ENCODE peak calls at places on chromosomes 6 and 20, in seven cellular contexts. One of them, this sample, is unnamed.

GRCh38 chr6:28134015-28134414 is 7.7 kb upstream of the ZKSCAN8 start:
- DNase-seq in stimulated activated naive CD8-positive, alpha-beta T cell treated with anti-CD3 and anti-CD28 coated beads, Interleukin-15, amount 100 ng/mL, for 72 hours: no peak
- DNase-seq in activated T-helper 1 cell treated with anti-CD3 and anti-CD28 coated beads, Interleukin-12 subunit alpha, Interleukin-12 subunit beta, Interleukin-2, Interleukin-4 antibody, amounts not matched to agents 30 ng/mL and 10 ng/mL and 1 ng/mL, durations not matched to agents 14 hours and 24 hours and 36 hours: no peak
- DNase-seq in HEK293T: no peak
- DNase-seq in lung: no peak
- DNase-seq in OCI-LY7: peak
- DNase-seq in nephron progenitor cell: no peak
- DNase-seq in this sample: peak

GRCh38 chr6:129709909-129710721 is at the start of gene ARHGAP18:
- DNase-seq in lung: peak
- DNase-seq in activated T-helper 1 cell treated with anti-CD3 and anti-CD28 coated beads, Interleukin-12 subunit alpha, Interleukin-12 subunit beta, Interleukin-2, Interleukin-4 antibody, amounts not matched to agents 30 ng/mL and 10 ng/mL and 1 ng/mL, durations not matched to agents 14 hours and 24 hours and 36 hours: peak
- DNase-seq in HEK293T: peak
- DNase-seq in nephron progenitor cell: peak
- DNase-seq in stimulated activated naive CD8-positive, alpha-beta T cell treated with anti-CD3 and anti-CD28 coated beads, Interleukin-15, amount 100 ng/mL, for 72 hours: peak
- DNase-seq in OCI-LY7: peak
- DNase-seq in this sample: peak

GRCh38 chr6:9537381-9537780 is 877.5 kb downstream of the TFAP2A start:
- DNase-seq in lung: no peak
- DNase-seq in OCI-LY7: no peak
- DNase-seq in nephron progenitor cell: no peak
- DNase-seq in HEK293T: no peak
- DNase-seq in activated T-helper 1 cell treated with anti-CD3 and anti-CD28 coated beads, Interleukin-12 subunit alpha, Interleukin-12 subunit beta, Interleukin-2, Interleukin-4 antibody, amounts not matched to agents 30 ng/mL and 10 ng/mL and 1 ng/mL, durations not matched to agents 14 hours and 24 hours and 36 hours: no peak
- DNase-seq in stimulated activated naive CD8-positive, alpha-beta T cell treated with anti-CD3 and anti-CD28 coated beads, Interleukin-15, amount 100 ng/mL, for 72 hours: no peak
- DNase-seq in this sample: no peak

GRCh38 chr6:35642471-35643161 is 46.1 kb downstream of the FKBP5 start:
- DNase-seq in HEK293T: no peak
- DNase-seq in stimulated activated naive CD8-positive, alpha-beta T cell treated with anti-CD3 and anti-CD28 coated beads, Interleukin-15, amount 100 ng/mL, for 72 hours: no peak
- DNase-seq in OCI-LY7: no peak
- DNase-seq in activated T-helper 1 cell treated with anti-CD3 and anti-CD28 coated beads, Interleukin-12 subunit alpha, Interleukin-12 subunit beta, Interleukin-2, Interleukin-4 antibody, amounts not matched to agents 30 ng/mL and 10 ng/mL and 1 ng/mL, durations not matched to agents 14 hours and 24 hours and 36 hours: no peak
- DNase-seq in nephron progenitor cell: no peak
- DNase-seq in lung: no peak
- DNase-seq in this sample: no peak

GRCh38 chr6:45658958-45659357 is 281.2 kb upstream of the SUPT3H start:
- DNase-seq in nephron progenitor cell: no peak
- DNase-seq in lung: no peak
- DNase-seq in OCI-LY7: peak
- DNase-seq in HEK293T: no peak
- DNase-seq in stimulated activated naive CD8-positive, alpha-beta T cell treated with anti-CD3 and anti-CD28 coated beads, Interleukin-15, amount 100 ng/mL, for 72 hours: no peak
- DNase-seq in activated T-helper 1 cell treated with anti-CD3 and anti-CD28 coated beads, Interleukin-12 subunit alpha, Interleukin-12 subunit beta, Interleukin-2, Interleukin-4 antibody, amounts not matched to agents 30 ng/mL and 10 ng/mL and 1 ng/mL, durations not matched to agents 14 hours and 24 hours and 36 hours: no peak
- DNase-seq in this sample: no peak

GRCh38 chr6:26232950-26233607 is 131.9 kb upstream of the BTN3A2 start:
- DNase-seq in nephron progenitor cell: no peak
- DNase-seq in lung: no peak
- DNase-seq in activated T-helper 1 cell treated with anti-CD3 and anti-CD28 coated beads, Interleukin-12 subunit alpha, Interleukin-12 subunit beta, Interleukin-2, Interleukin-4 antibody, amounts not matched to agents 30 ng/mL and 10 ng/mL and 1 ng/mL, durations not matched to agents 14 hours and 24 hours and 36 hours: peak
- DNase-seq in HEK293T: no peak
- DNase-seq in stimulated activated naive CD8-positive, alpha-beta T cell treated with anti-CD3 and anti-CD28 coated beads, Interleukin-15, amount 100 ng/mL, for 72 hours: peak
- DNase-seq in OCI-LY7: no peak
- DNase-seq in this sample: peak

GRCh38 chr6:89291256-89291819 is 23.8 kb downstream of the GABRR2 start:
- DNase-seq in OCI-LY7: no peak
- DNase-seq in activated T-helper 1 cell treated with anti-CD3 and anti-CD28 coated beads, Interleukin-12 subunit alpha, Interleukin-12 subunit beta, Interleukin-2, Interleukin-4 antibody, amounts not matched to agents 30 ng/mL and 10 ng/mL and 1 ng/mL, durations not matched to agents 14 hours and 24 hours and 36 hours: no peak
- DNase-seq in HEK293T: no peak
- DNase-seq in nephron progenitor cell: no peak
- DNase-seq in stimulated activated naive CD8-positive, alpha-beta T cell treated with anti-CD3 and anti-CD28 coated beads, Interleukin-15, amount 100 ng/mL, for 72 hours: no peak
- DNase-seq in lung: no peak
- DNase-seq in this sample: no peak

GRCh38 chr6:125232466-125232865 is 69.3 kb downstream of the HDDC2 start:
- DNase-seq in OCI-LY7: no peak
- DNase-seq in lung: no peak
- DNase-seq in HEK293T: no peak
- DNase-seq in activated T-helper 1 cell treated with anti-CD3 and anti-CD28 coated beads, Interleukin-12 subunit alpha, Interleukin-12 subunit beta, Interleukin-2, Interleukin-4 antibody, amounts not matched to agents 30 ng/mL and 10 ng/mL and 1 ng/mL, durations not matched to agents 14 hours and 24 hours and 36 hours: no peak
- DNase-seq in stimulated activated naive CD8-positive, alpha-beta T cell treated with anti-CD3 and anti-CD28 coated beads, Interleukin-15, amount 100 ng/mL, for 72 hours: no peak
- DNase-seq in nephron progenitor cell: no peak
- DNase-seq in this sample: no peak

GRCh38 chr6:160978141-160978926 is 13.2 kb upstream of the MAP3K4 start:
- DNase-seq in activated T-helper 1 cell treated with anti-CD3 and anti-CD28 coated beads, Interleukin-12 subunit alpha, Interleukin-12 subunit beta, Interleukin-2, Interleukin-4 antibody, amounts not matched to agents 30 ng/mL and 10 ng/mL and 1 ng/mL, durations not matched to agents 14 hours and 24 hours and 36 hours: no peak
- DNase-seq in stimulated activated naive CD8-positive, alpha-beta T cell treated with anti-CD3 and anti-CD28 coated beads, Interleukin-15, amount 100 ng/mL, for 72 hours: no peak
- DNase-seq in lung: no peak
- DNase-seq in OCI-LY7: no peak
- DNase-seq in HEK293T: no peak
- DNase-seq in nephron progenitor cell: no peak
- DNase-seq in this sample: no peak

GRCh38 chr6:123965894-123966293 is 162.2 kb downstream of the NKAIN2 start:
- DNase-seq in nephron progenitor cell: peak
- DNase-seq in HEK293T: peak
- DNase-seq in OCI-LY7: no peak
- DNase-seq in activated T-helper 1 cell treated with anti-CD3 and anti-CD28 coated beads, Interleukin-12 subunit alpha, Interleukin-12 subunit beta, Interleukin-2, Interleukin-4 antibody, amounts not matched to agents 30 ng/mL and 10 ng/mL and 1 ng/mL, durations not matched to agents 14 hours and 24 hours and 36 hours: no peak
- DNase-seq in lung: no peak
- DNase-seq in stimulated activated naive CD8-positive, alpha-beta T cell treated with anti-CD3 and anti-CD28 coated beads, Interleukin-15, amount 100 ng/mL, for 72 hours: no peak
- DNase-seq in this sample: no peak

GRCh38 chr20:32752458-32753250 is 9.4 kb upstream of the COMMD7 start:
- DNase-seq in activated T-helper 1 cell treated with anti-CD3 and anti-CD28 coated beads, Interleukin-12 subunit alpha, Interleukin-12 subunit beta, Interleukin-2, Interleukin-4 antibody, amounts not matched to agents 30 ng/mL and 10 ng/mL and 1 ng/mL, durations not matched to agents 14 hours and 24 hours and 36 hours: no peak
- DNase-seq in HEK293T: no peak
- DNase-seq in OCI-LY7: no peak
- DNase-seq in nephron progenitor cell: no peak
- DNase-seq in lung: no peak
- DNase-seq in stimulated activated naive CD8-positive, alpha-beta T cell treated with anti-CD3 and anti-CD28 coated beads, Interleukin-15, amount 100 ng/mL, for 72 hours: no peak
- DNase-seq in this sample: no peak

GRCh38 chr20:58433759-58434158 is 44.7 kb downstream of the VAPB start:
- DNase-seq in stimulated activated naive CD8-positive, alpha-beta T cell treated with anti-CD3 and anti-CD28 coated beads, Interleukin-15, amount 100 ng/mL, for 72 hours: no peak
- DNase-seq in lung: no peak
- DNase-seq in HEK293T: no peak
- DNase-seq in OCI-LY7: no peak
- DNase-seq in activated T-helper 1 cell treated with anti-CD3 and anti-CD28 coated beads, Interleukin-12 subunit alpha, Interleukin-12 subunit beta, Interleukin-2, Interleukin-4 antibody, amounts not matched to agents 30 ng/mL and 10 ng/mL and 1 ng/mL, durations not matched to agents 14 hours and 24 hours and 36 hours: no peak
- DNase-seq in nephron progenitor cell: no peak
- DNase-seq in this sample: no peak

GRCh38 chr6:157443066-157443800 is 62.2 kb downstream of the ZDHHC14 start:
- DNase-seq in lung: no peak
- DNase-seq in nephron progenitor cell: no peak
- DNase-seq in activated T-helper 1 cell treated with anti-CD3 and anti-CD28 coated beads, Interleukin-12 subunit alpha, Interleukin-12 subunit beta, Interleukin-2, Interleukin-4 antibody, amounts not matched to agents 30 ng/mL and 10 ng/mL and 1 ng/mL, durations not matched to agents 14 hours and 24 hours and 36 hours: no peak
- DNase-seq in HEK293T: no peak
- DNase-seq in OCI-LY7: no peak
- DNase-seq in stimulated activated naive CD8-positive, alpha-beta T cell treated with anti-CD3 and anti-CD28 coated beads, Interleukin-15, amount 100 ng/mL, for 72 hours: peak
- DNase-seq in this sample: no peak

GRCh38 chr6:129852257-129852858 is 8.8 kb downstream of the TMEM244 start:
- DNase-seq in lung: no peak
- DNase-seq in HEK293T: no peak
- DNase-seq in OCI-LY7: no peak
- DNase-seq in stimulated activated naive CD8-positive, alpha-beta T cell treated with anti-CD3 and anti-CD28 coated beads, Interleukin-15, amount 100 ng/mL, for 72 hours: no peak
- DNase-seq in nephron progenitor cell: no peak
- DNase-seq in activated T-helper 1 cell treated with anti-CD3 and anti-CD28 coated beads, Interleukin-12 subunit alpha, Interleukin-12 subunit beta, Interleukin-2, Interleukin-4 antibody, amounts not matched to agents 30 ng/mL and 10 ng/mL and 1 ng/mL, durations not matched to agents 14 hours and 24 hours and 36 hours: no peak
- DNase-seq in this sample: no peak

GRCh38 chr6:111686249-111686997 is 80.7 kb upstream of the TRAF3IP2 start:
- DNase-seq in HEK293T: no peak
- DNase-seq in OCI-LY7: no peak
- DNase-seq in lung: no peak
- DNase-seq in stimulated activated naive CD8-positive, alpha-beta T cell treated with anti-CD3 and anti-CD28 coated beads, Interleukin-15, amount 100 ng/mL, for 72 hours: no peak
- DNase-seq in nephron progenitor cell: peak
- DNase-seq in activated T-helper 1 cell treated with anti-CD3 and anti-CD28 coated beads, Interleukin-12 subunit alpha, Interleukin-12 subunit beta, Interleukin-2, Interleukin-4 antibody, amounts not matched to agents 30 ng/mL and 10 ng/mL and 1 ng/mL, durations not matched to agents 14 hours and 24 hours and 36 hours: no peak
- DNase-seq in this sample: peak

GRCh38 chr20:38164069-38164468 is 1.0 kb downstream of the TGM2 start:
- DNase-seq in lung: no peak
- DNase-seq in activated T-helper 1 cell treated with anti-CD3 and anti-CD28 coated beads, Interleukin-12 subunit alpha, Interleukin-12 subunit beta, Interleukin-2, Interleukin-4 antibody, amounts not matched to agents 30 ng/mL and 10 ng/mL and 1 ng/mL, durations not matched to agents 14 hours and 24 hours and 36 hours: no peak
- DNase-seq in nephron progenitor cell: no peak
- DNase-seq in OCI-LY7: no peak
- DNase-seq in stimulated activated naive CD8-positive, alpha-beta T cell treated with anti-CD3 and anti-CD28 coated beads, Interleukin-15, amount 100 ng/mL, for 72 hours: no peak
- DNase-seq in HEK293T: no peak
- DNase-seq in this sample: no peak

GRCh38 chr6:14944593-14944992 is 301.3 kb upstream of the JARID2 start:
- DNase-seq in lung: no peak
- DNase-seq in HEK293T: no peak
- DNase-seq in activated T-helper 1 cell treated with anti-CD3 and anti-CD28 coated beads, Interleukin-12 subunit alpha, Interleukin-12 subunit beta, Interleukin-2, Interleukin-4 antibody, amounts not matched to agents 30 ng/mL and 10 ng/mL and 1 ng/mL, durations not matched to agents 14 hours and 24 hours and 36 hours: no peak
- DNase-seq in OCI-LY7: no peak
- DNase-seq in nephron progenitor cell: no peak
- DNase-seq in stimulated activated naive CD8-positive, alpha-beta T cell treated with anti-CD3 and anti-CD28 coated beads, Interleukin-15, amount 100 ng/mL, for 72 hours: no peak
- DNase-seq in this sample: no peak

GRCh38 chr20:50336631-50337030 is 146.0 kb downstream of the CEBPB start:
- DNase-seq in lung: no peak
- DNase-seq in activated T-helper 1 cell treated with anti-CD3 and anti-CD28 coated beads, Interleukin-12 subunit alpha, Interleukin-12 subunit beta, Interleukin-2, Interleukin-4 antibody, amounts not matched to agents 30 ng/mL and 10 ng/mL and 1 ng/mL, durations not matched to agents 14 hours and 24 hours and 36 hours: no peak
- DNase-seq in nephron progenitor cell: no peak
- DNase-seq in HEK293T: no peak
- DNase-seq in OCI-LY7: no peak
- DNase-seq in stimulated activated naive CD8-positive, alpha-beta T cell treated with anti-CD3 and anti-CD28 coated beads, Interleukin-15, amount 100 ng/mL, for 72 hours: no peak
- DNase-seq in this sample: no peak

GRCh38 chr6:38020593-38020992 is 201.1 kb downstream of the ZFAND3 start:
- DNase-seq in nephron progenitor cell: no peak
- DNase-seq in HEK293T: no peak
- DNase-seq in lung: no peak
- DNase-seq in activated T-helper 1 cell treated with anti-CD3 and anti-CD28 coated beads, Interleukin-12 subunit alpha, Interleukin-12 subunit beta, Interleukin-2, Interleukin-4 antibody, amounts not matched to agents 30 ng/mL and 10 ng/mL and 1 ng/mL, durations not matched to agents 14 hours and 24 hours and 36 hours: no peak
- DNase-seq in OCI-LY7: no peak
- DNase-seq in stimulated activated naive CD8-positive, alpha-beta T cell treated with anti-CD3 and anti-CD28 coated beads, Interleukin-15, amount 100 ng/mL, for 72 hours: no peak
- DNase-seq in this sample: no peak

GRCh38 chr20:41334452-41335421 is 5.9 kb upstream of the LPIN3 start:
- DNase-seq in HEK293T: no peak
- DNase-seq in nephron progenitor cell: no peak
- DNase-seq in OCI-LY7: no peak
- DNase-seq in activated T-helper 1 cell treated with anti-CD3 and anti-CD28 coated beads, Interleukin-12 subunit alpha, Interleukin-12 subunit beta, Interleukin-2, Interleukin-4 antibody, amounts not matched to agents 30 ng/mL and 10 ng/mL and 1 ng/mL, durations not matched to agents 14 hours and 24 hours and 36 hours: no peak
- DNase-seq in stimulated activated naive CD8-positive, alpha-beta T cell treated with anti-CD3 and anti-CD28 coated beads, Interleukin-15, amount 100 ng/mL, for 72 hours: no peak
- DNase-seq in lung: no peak
- DNase-seq in this sample: no peak

GRCh38 chr6:84554069-84554468 is 210.3 kb downstream of the TBX18 start:
- DNase-seq in OCI-LY7: no peak
- DNase-seq in stimulated activated naive CD8-positive, alpha-beta T cell treated with anti-CD3 and anti-CD28 coated beads, Interleukin-15, amount 100 ng/mL, for 72 hours: no peak
- DNase-seq in nephron progenitor cell: no peak
- DNase-seq in HEK293T: no peak
- DNase-seq in lung: no peak
- DNase-seq in activated T-helper 1 cell treated with anti-CD3 and anti-CD28 coated beads, Interleukin-12 subunit alpha, Interleukin-12 subunit beta, Interleukin-2, Interleukin-4 antibody, amounts not matched to agents 30 ng/mL and 10 ng/mL and 1 ng/mL, durations not matched to agents 14 hours and 24 hours and 36 hours: no peak
- DNase-seq in this sample: no peak

GRCh38 chr6:82237013-82237412 is 10.5 kb downstream of the IBTK start:
- DNase-seq in lung: no peak
- DNase-seq in nephron progenitor cell: no peak
- DNase-seq in OCI-LY7: no peak
- DNase-seq in HEK293T: peak
- DNase-seq in activated T-helper 1 cell treated with anti-CD3 and anti-CD28 coated beads, Interleukin-12 subunit alpha, Interleukin-12 subunit beta, Interleukin-2, Interleukin-4 antibody, amounts not matched to agents 30 ng/mL and 10 ng/mL and 1 ng/mL, durations not matched to agents 14 hours and 24 hours and 36 hours: no peak
- DNase-seq in stimulated activated naive CD8-positive, alpha-beta T cell treated with anti-CD3 and anti-CD28 coated beads, Interleukin-15, amount 100 ng/mL, for 72 hours: no peak
- DNase-seq in this sample: peak

GRCh38 chr6:97059473-97059872 is 134.9 kb downstream of the KLHL32 start:
- DNase-seq in nephron progenitor cell: no peak
- DNase-seq in lung: no peak
- DNase-seq in HEK293T: peak
- DNase-seq in stimulated activated naive CD8-positive, alpha-beta T cell treated with anti-CD3 and anti-CD28 coated beads, Interleukin-15, amount 100 ng/mL, for 72 hours: no peak
- DNase-seq in OCI-LY7: peak
- DNase-seq in activated T-helper 1 cell treated with anti-CD3 and anti-CD28 coated beads, Interleukin-12 subunit alpha, Interleukin-12 subunit beta, Interleukin-2, Interleukin-4 antibody, amounts not matched to agents 30 ng/mL and 10 ng/mL and 1 ng/mL, durations not matched to agents 14 hours and 24 hours and 36 hours: no peak
- DNase-seq in this sample: no peak

GRCh38 chr6:142521791-142522190 is 220.0 kb downstream of the ADGRG6 start:
- DNase-seq in activated T-helper 1 cell treated with anti-CD3 and anti-CD28 coated beads, Interleukin-12 subunit alpha, Interleukin-12 subunit beta, Interleukin-2, Interleukin-4 antibody, amounts not matched to agents 30 ng/mL and 10 ng/mL and 1 ng/mL, durations not matched to agents 14 hours and 24 hours and 36 hours: no peak
- DNase-seq in stimulated activated naive CD8-positive, alpha-beta T cell treated with anti-CD3 and anti-CD28 coated beads, Interleukin-15, amount 100 ng/mL, for 72 hours: no peak
- DNase-seq in OCI-LY7: no peak
- DNase-seq in nephron progenitor cell: no peak
- DNase-seq in lung: no peak
- DNase-seq in HEK293T: no peak
- DNase-seq in this sample: no peak

GRCh38 chr6:91834813-91835212 is 1247.9 kb upstream of the MAP3K7 start:
- DNase-seq in HEK293T: no peak
- DNase-seq in OCI-LY7: no peak
- DNase-seq in lung: no peak
- DNase-seq in stimulated activated naive CD8-positive, alpha-beta T cell treated with anti-CD3 and anti-CD28 coated beads, Interleukin-15, amount 100 ng/mL, for 72 hours: no peak
- DNase-seq in nephron progenitor cell: no peak
- DNase-seq in activated T-helper 1 cell treated with anti-CD3 and anti-CD28 coated beads, Interleukin-12 subunit alpha, Interleukin-12 subunit beta, Interleukin-2, Interleukin-4 antibody, amounts not matched to agents 30 ng/mL and 10 ng/mL and 1 ng/mL, durations not matched to agents 14 hours and 24 hours and 36 hours: no peak
- DNase-seq in this sample: no peak

GRCh38 chr6:19210849-19211590 is 626.1 kb upstream of the ID4 start:
- DNase-seq in OCI-LY7: peak
- DNase-seq in nephron progenitor cell: peak
- DNase-seq in lung: no peak
- DNase-seq in stimulated activated naive CD8-positive, alpha-beta T cell treated with anti-CD3 and anti-CD28 coated beads, Interleukin-15, amount 100 ng/mL, for 72 hours: no peak
- DNase-seq in activated T-helper 1 cell treated with anti-CD3 and anti-CD28 coated beads, Interleukin-12 subunit alpha, Interleukin-12 subunit beta, Interleukin-2, Interleukin-4 antibody, amounts not matched to agents 30 ng/mL and 10 ng/mL and 1 ng/mL, durations not matched to agents 14 hours and 24 hours and 36 hours: no peak
- DNase-seq in HEK293T: peak
- DNase-seq in this sample: peak

GRCh38 chr6:150600302-150601017 is 775 bp downstream of the PLEKHG1 start:
- DNase-seq in nephron progenitor cell: peak
- DNase-seq in lung: peak
- DNase-seq in OCI-LY7: peak
- DNase-seq in HEK293T: peak
- DNase-seq in stimulated activated naive CD8-positive, alpha-beta T cell treated with anti-CD3 and anti-CD28 coated beads, Interleukin-15, amount 100 ng/mL, for 72 hours: peak
- DNase-seq in activated T-helper 1 cell treated with anti-CD3 and anti-CD28 coated beads, Interleukin-12 subunit alpha, Interleukin-12 subunit beta, Interleukin-2, Interleukin-4 antibody, amounts not matched to agents 30 ng/mL and 10 ng/mL and 1 ng/mL, durations not matched to agents 14 hours and 24 hours and 36 hours: peak
- DNase-seq in this sample: peak

GRCh38 chr6:111361648-111362047 is 121.4 kb downstream of the REV3L start:
- DNase-seq in OCI-LY7: peak
- DNase-seq in stimulated activated naive CD8-positive, alpha-beta T cell treated with anti-CD3 and anti-CD28 coated beads, Interleukin-15, amount 100 ng/mL, for 72 hours: no peak
- DNase-seq in HEK293T: peak
- DNase-seq in lung: no peak
- DNase-seq in nephron progenitor cell: peak
- DNase-seq in activated T-helper 1 cell treated with anti-CD3 and anti-CD28 coated beads, Interleukin-12 subunit alpha, Interleukin-12 subunit beta, Interleukin-2, Interleukin-4 antibody, amounts not matched to agents 30 ng/mL and 10 ng/mL and 1 ng/mL, durations not matched to agents 14 hours and 24 hours and 36 hours: no peak
- DNase-seq in this sample: peak

GRCh38 chr6:108677357-108677756 is 116.6 kb downstream of the FOXO3 start:
- DNase-seq in lung: no peak
- DNase-seq in stimulated activated naive CD8-positive, alpha-beta T cell treated with anti-CD3 and anti-CD28 coated beads, Interleukin-15, amount 100 ng/mL, for 72 hours: no peak
- DNase-seq in nephron progenitor cell: no peak
- DNase-seq in activated T-helper 1 cell treated with anti-CD3 and anti-CD28 coated beads, Interleukin-12 subunit alpha, Interleukin-12 subunit beta, Interleukin-2, Interleukin-4 antibody, amounts not matched to agents 30 ng/mL and 10 ng/mL and 1 ng/mL, durations not matched to agents 14 hours and 24 hours and 36 hours: no peak
- DNase-seq in HEK293T: no peak
- DNase-seq in OCI-LY7: no peak
- DNase-seq in this sample: peak

GRCh38 chr20:63177785-63178444 is 38.0 kb downstream of the YTHDF1 start:
- DNase-seq in HEK293T: no peak
- DNase-seq in nephron progenitor cell: peak
- DNase-seq in lung: no peak
- DNase-seq in OCI-LY7: no peak
- DNase-seq in stimulated activated naive CD8-positive, alpha-beta T cell treated with anti-CD3 and anti-CD28 coated beads, Interleukin-15, amount 100 ng/mL, for 72 hours: no peak
- DNase-seq in activated T-helper 1 cell treated with anti-CD3 and anti-CD28 coated beads, Interleukin-12 subunit alpha, Interleukin-12 subunit beta, Interleukin-2, Interleukin-4 antibody, amounts not matched to agents 30 ng/mL and 10 ng/mL and 1 ng/mL, durations not matched to agents 14 hours and 24 hours and 36 hours: no peak
- DNase-seq in this sample: no peak

GRCh38 chr20:38727602-38728236 is 3.4 kb downstream of the SLC32A1 start:
- DNase-seq in OCI-LY7: no peak
- DNase-seq in nephron progenitor cell: no peak
- DNase-seq in activated T-helper 1 cell treated with anti-CD3 and anti-CD28 coated beads, Interleukin-12 subunit alpha, Interleukin-12 subunit beta, Interleukin-2, Interleukin-4 antibody, amounts not matched to agents 30 ng/mL and 10 ng/mL and 1 ng/mL, durations not matched to agents 14 hours and 24 hours and 36 hours: no peak
- DNase-seq in lung: no peak
- DNase-seq in stimulated activated naive CD8-positive, alpha-beta T cell treated with anti-CD3 and anti-CD28 coated beads, Interleukin-15, amount 100 ng/mL, for 72 hours: no peak
- DNase-seq in HEK293T: no peak
- DNase-seq in this sample: no peak

GRCh38 chr20:58174708-58175287 is 53.7 kb downstream of the ANKRD60 start:
- DNase-seq in OCI-LY7: no peak
- DNase-seq in HEK293T: no peak
- DNase-seq in activated T-helper 1 cell treated with anti-CD3 and anti-CD28 coated beads, Interleukin-12 subunit alpha, Interleukin-12 subunit beta, Interleukin-2, Interleukin-4 antibody, amounts not matched to agents 30 ng/mL and 10 ng/mL and 1 ng/mL, durations not matched to agents 14 hours and 24 hours and 36 hours: no peak
- DNase-seq in lung: no peak
- DNase-seq in stimulated activated naive CD8-positive, alpha-beta T cell treated with anti-CD3 and anti-CD28 coated beads, Interleukin-15, amount 100 ng/mL, for 72 hours: no peak
- DNase-seq in nephron progenitor cell: peak
- DNase-seq in this sample: peak

GRCh38 chr6:148572676-148573335 is 174.0 kb upstream of the UST start:
- DNase-seq in nephron progenitor cell: no peak
- DNase-seq in lung: no peak
- DNase-seq in OCI-LY7: no peak
- DNase-seq in activated T-helper 1 cell treated with anti-CD3 and anti-CD28 coated beads, Interleukin-12 subunit alpha, Interleukin-12 subunit beta, Interleukin-2, Interleukin-4 antibody, amounts not matched to agents 30 ng/mL and 10 ng/mL and 1 ng/mL, durations not matched to agents 14 hours and 24 hours and 36 hours: no peak
- DNase-seq in stimulated activated naive CD8-positive, alpha-beta T cell treated with anti-CD3 and anti-CD28 coated beads, Interleukin-15, amount 100 ng/mL, for 72 hours: no peak
- DNase-seq in HEK293T: no peak
- DNase-seq in this sample: no peak

GRCh38 chr20:40006168-40006860 is 682.7 kb downstream of the MAFB start:
- DNase-seq in stimulated activated naive CD8-positive, alpha-beta T cell treated with anti-CD3 and anti-CD28 coated beads, Interleukin-15, amount 100 ng/mL, for 72 hours: no peak
- DNase-seq in HEK293T: no peak
- DNase-seq in OCI-LY7: no peak
- DNase-seq in lung: no peak
- DNase-seq in activated T-helper 1 cell treated with anti-CD3 and anti-CD28 coated beads, Interleukin-12 subunit alpha, Interleukin-12 subunit beta, Interleukin-2, Interleukin-4 antibody, amounts not matched to agents 30 ng/mL and 10 ng/mL and 1 ng/mL, durations not matched to agents 14 hours and 24 hours and 36 hours: no peak
- DNase-seq in nephron progenitor cell: no peak
- DNase-seq in this sample: peak